ENCODE peak calls at places on chromosomes 13 and 19, in six cellular contexts. V is PC-9; P is BE2C; U is left lung; F is gastrocnemius medialis; H is naive thymus-derived CD4-positive, alpha-beta T cell. N is an unnamed sample.

GRCh38 chr13:38452656-38453055 is 103.0 kb downstream of the UFM1 start:
- DNase-seq in H (no peak), U (no peak), P (no peak), F (no peak), V (no peak), N (no peak)

GRCh38 chr19:46413262-46414031 is at the start of gene CCDC8:
- DNase-seq in F (peak; percentile 59), P (no peak), U (peak; percentile 83), H (no peak), V (no peak), N (no peak)

GRCh38 chr19:35908977-35909683 is 1.0 kb upstream of the TYROBP start:
- DNase-seq in U (peak; percentile 96), V (no peak), H (peak; percentile 32), P (no peak), F (peak; percentile 66), N (no peak)

GRCh38 chr13:41136396-41137031 is 3.9 kb upstream of the KBTBD6 start:
- DNase-seq in F (no peak), U (no peak), V (no peak), H (no peak), P (no peak), N (no peak)

GRCh38 chr13:76759877-76760276 is 126.3 kb downstream of the KCTD12 start:
- DNase-seq in F (no peak), V (no peak), H (no peak), P (no peak), U (no peak), N (no peak)

GRCh38 chr13:42762251-42762650 is 19.1 kb upstream of the FAM216B start:
- DNase-seq in U (no peak), P (no peak), H (no peak), F (no peak), V (no peak), N (no peak)

GRCh38 chr13:108993346-108993745 is 363.9 kb downstream of the MYO16 start:
- DNase-seq in F (no peak), H (no peak), V (no peak), P (no peak), U (no peak), N (no peak)

GRCh38 chr19:47068876-47069406 is 20.5 kb upstream of the TMEM160 start:
- DNase-seq in F (no peak), V (no peak), U (peak; percentile 52), P (no peak), H (no peak), N (no peak)

DNA sequence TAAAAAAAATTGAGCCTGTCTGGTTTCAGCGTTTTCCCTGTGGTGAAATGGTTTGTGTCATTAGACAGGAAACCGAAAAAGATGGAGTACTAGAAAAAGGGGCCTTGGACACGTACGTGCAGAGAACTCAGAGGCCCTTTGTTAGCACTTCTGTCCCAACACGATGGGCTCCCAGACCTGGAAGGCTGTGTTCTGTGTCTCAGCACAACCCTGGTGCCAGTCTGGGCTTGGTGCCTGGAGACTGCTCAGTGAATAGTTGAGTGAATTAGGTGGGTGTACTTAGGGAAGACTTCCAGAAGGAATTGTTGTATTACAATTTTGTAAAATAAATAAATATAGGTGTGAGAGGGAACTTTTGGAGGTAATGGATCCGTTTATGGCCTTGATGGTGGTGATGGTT is 8.7 kb downstream of the ZNF71 start:
- DNase-seq in U (no peak), P (no peak), V (no peak), F (no peak), H (no peak), N (no peak)
- H3K4me1 ChIP-seq in U (no peaks in the 10 kb centered on the region), P (no peaks in the 10 kb centered on the region), V (no peaks in the 10 kb centered on the region), F (no peaks in the 10 kb centered on the region), H (no peaks in the 10 kb centered on the region), N (no peaks in the 10 kb centered on the region)

DNA sequence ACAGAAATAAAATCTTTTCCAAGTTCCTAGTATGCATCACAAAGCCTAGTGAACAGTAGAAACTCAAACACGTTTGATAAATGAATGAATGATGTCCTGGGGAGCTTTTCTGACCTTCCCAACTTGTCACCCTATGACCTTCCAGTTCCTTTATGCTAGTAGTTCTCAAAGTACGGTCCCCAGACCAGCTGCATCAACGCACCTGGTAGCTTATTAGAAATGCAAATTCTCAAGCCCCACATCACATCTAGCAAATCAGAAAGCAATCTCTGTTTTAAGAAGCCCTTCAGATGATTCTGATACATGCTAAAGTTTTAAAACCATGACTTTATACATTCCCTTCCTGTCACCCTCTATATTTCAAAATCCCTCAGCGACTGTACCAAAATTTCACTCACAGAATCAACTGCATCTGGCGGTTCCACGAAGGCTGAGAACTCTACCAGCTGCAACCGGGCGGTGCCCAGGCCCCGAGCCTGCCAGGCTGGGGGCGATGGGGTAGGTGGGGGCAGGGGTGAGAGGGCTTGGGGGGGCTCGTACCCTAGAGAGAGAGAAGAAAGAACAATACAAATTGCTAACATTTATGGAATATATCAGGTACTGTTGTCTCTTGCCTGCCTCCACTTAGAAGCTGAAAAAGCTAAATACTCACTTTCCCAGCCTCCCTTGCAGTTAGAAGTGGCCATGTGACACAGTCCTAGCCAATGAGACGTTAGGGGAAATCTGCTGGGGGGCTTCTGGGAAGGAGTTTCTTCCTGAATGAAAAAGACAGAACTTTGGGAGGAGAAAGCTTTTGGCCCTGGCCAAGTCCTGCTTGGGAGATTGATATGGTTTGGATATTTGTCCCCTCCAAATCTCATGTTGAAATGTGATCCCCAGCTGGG is 13.3 kb downstream of the CD37 start:
- DNase-seq in P (no peak), H (no peak), V (no peak), U (no peak), F (no peak), N (no peak)
- H3K36me3 ChIP-seq in P (no peaks in the 10 kb centered on the region), H (no peaks in the 10 kb centered on the region), V (peaks cover 4% of the 10 kb centered on the region), U (peaks cover 87% of the 10 kb centered on the region), F (no peaks in the 10 kb centered on the region), N (no peaks in the 10 kb centered on the region)

DNA sequence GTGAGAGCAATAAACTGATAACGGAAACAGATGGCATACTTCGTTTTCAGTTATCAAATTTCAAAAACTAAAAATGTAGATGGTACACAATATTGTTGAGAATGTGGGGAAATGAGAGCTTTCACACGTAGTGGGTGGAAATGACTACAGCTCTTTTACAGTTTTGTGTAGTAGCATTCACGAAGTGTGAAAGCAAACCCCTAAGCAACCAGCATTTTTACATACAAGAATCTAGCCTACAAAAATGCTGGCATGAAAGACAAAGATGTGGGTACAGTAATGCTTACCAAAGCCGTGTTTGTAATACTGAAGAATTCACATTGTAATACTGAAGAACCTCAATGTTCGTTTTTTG is 6.3 kb upstream of the ZNF283 start:
- DNase-seq in P (no peak), V (no peak), F (no peak), H (no peak), U (no peak), N (no peak)
- H3K4me1 ChIP-seq in P (no peaks in the 10 kb centered on the region), V (no peaks in the 10 kb centered on the region), F (peaks cover 4% of the 10 kb centered on the region), H (peaks cover 3% of the 10 kb centered on the region), U (peaks cover 7% of the 10 kb centered on the region), N (peaks cover 8% of the 10 kb centered on the region)

DNA sequence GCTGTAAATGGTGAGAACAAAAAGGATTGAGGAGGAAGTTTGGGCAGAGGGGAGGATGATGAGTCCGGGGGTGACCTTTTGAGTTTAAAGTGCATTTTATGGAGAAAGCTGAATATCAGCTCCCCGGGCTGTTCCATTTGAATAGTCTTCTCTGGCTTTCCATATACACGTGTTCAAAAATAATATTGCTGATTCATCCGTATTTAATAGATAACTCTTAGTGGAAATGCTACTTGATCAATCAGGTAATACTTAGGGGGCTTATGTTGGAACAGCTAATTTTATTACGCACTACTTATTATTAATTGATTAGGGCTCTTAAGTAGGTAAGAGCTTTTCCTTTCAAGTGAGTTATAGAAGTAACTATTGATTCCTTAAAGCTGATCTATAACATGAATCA is 76.4 kb downstream of the ERCC5 start:
- DNase-seq in H (no peak), F (no peak), U (no peak), P (no peak), V (no peak), N (no peak)
- H3K36me3 ChIP-seq in H (no peaks in the 10 kb centered on the region), F (no peaks in the 10 kb centered on the region), U (no peaks in the 10 kb centered on the region), P (no peaks in the 10 kb centered on the region), V (no peaks in the 10 kb centered on the region), N (no peaks in the 10 kb centered on the region)

DNA sequence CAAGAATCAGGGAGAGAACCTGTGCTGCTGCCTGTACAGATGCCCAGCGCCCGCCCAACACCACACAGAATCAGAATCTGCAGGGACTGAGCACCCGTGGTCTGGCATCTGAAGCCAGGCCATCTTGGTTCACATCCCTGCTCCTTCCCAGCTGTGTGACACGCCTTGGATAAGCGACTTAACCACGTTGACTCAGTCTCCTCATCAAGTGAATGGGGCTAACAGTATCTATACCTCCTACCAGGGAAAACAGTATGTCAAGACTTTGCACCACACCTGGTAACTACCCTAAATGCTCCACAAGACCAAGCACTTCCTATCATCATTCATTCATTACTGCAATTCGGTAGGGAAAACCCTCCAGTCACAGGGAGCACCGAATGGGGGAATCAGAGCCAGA is 1.2 kb downstream of the RANBP3 start:
- DNase-seq in F (no peak), H (no peak), V (no peak), P (no peak), U (no peak), N (no peak)
- H3K4me1 ChIP-seq in F (peaks cover 29% of the 10 kb centered on the region), H (peaks cover 56% of the 10 kb centered on the region), V (peaks cover 16% of the 10 kb centered on the region), P (no peaks in the 10 kb centered on the region), U (peaks cover 62% of the 10 kb centered on the region), N (peaks cover 28% of the 10 kb centered on the region)

GRCh38 chr13:32210081-32210480 is 105.1 kb downstream of the ZAR1L start:
- DNase-seq in U (no peak), F (no peak), H (no peak), P (no peak), V (no peak), N (no peak)
- H3K36me3 ChIP-seq in U (peaks cover 61% of the 10 kb centered on the region), F (no peaks in the 10 kb centered on the region), H (no peaks in the 10 kb centered on the region), P (peaks cover 37% of the 10 kb centered on the region), V (no peaks in the 10 kb centered on the region), N (peaks cover 18% of the 10 kb centered on the region)

DNA sequence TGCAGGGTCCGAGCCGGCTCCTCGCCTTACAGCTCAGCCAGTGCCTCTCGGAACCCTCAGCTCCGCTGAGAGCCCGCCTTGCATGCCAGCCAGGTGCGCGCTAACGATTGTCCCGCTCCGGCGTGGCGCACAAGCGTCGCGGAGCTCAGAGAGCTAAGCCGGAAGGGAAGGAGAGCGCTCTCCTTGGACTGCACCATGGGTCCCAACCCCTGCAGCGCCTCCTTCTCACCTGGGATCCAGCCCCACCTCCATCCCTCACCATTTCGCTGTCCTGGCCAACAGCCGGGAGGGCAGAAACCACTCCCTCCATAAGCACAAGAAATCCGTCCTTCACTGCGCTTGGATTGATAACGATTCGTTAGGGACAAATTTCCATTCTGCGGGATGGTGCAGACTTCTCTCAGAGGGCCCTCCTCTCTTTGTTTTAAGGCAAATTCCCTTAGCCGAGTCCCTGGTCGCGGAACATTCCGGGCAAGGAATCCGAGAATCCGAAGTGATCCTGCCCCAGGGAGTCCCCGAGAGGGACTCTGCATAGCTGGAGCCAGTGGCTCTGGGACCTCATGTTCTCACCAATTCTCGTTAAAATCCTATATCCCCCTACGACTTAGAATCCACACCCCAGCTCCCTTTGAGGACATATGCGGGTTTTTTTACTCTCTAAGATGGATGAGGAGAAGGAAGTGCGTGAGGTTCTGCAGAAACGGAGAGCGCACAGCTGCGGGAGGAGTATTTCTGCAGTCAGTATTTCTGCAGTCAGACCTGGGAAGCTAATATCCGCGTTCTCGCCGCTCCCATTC is 2.8 kb downstream of the GSX1 start:
- DNase-seq in H (no peak), P (no peak), U (no peak), V (no peak), F (no peak), N (no peak)
- H3K4me1 ChIP-seq in H (peaks cover 18% of the 10 kb centered on the region), P (no peaks in the 10 kb centered on the region), U (peaks cover 24% of the 10 kb centered on the region), V (no peaks in the 10 kb centered on the region), F (peaks cover 14% of the 10 kb centered on the region), N (peaks cover 28% of the 10 kb centered on the region)